ENCODE peak calls at places on chromosomes 2 and 18, in ten cellular contexts. L is astrocyte of the cerebellum, Q is body of pancreas, B is AG04449, S is AG10803, F is glutamatergic neuron, D is A673, P is foreskin fibroblast, A is HCT116, V is lower leg skin. U is an unnamed sample.

GRCh38 chr2:7825591-7826312 is 856.1 kb upstream of the ID2 start:
- DNase-seq in L (peak; percentile 94), Q (peak; percentile 29), B (no peak), S (peak; percentile 50), F (no peak), D (no peak), P (no peak), A (no peak), V (no peak), U (peak; percentile 76)

GRCh38 chr2:238439093-238439849 is 12.5 kb downstream of the ASB1 start:
- DNase-seq in L (peak; percentile 88), Q (no peak), B (no peak), S (peak; percentile 92), F (no peak), D (no peak), P (peak; percentile 89), A (peak; percentile 97), V (no peak), U (peak; percentile 84)

GRCh38 chr2:86039178-86039962 is 66.3 kb downstream of the POLR1A start:
- DNase-seq in L (no peak), Q (no peak), B (no peak), S (no peak), F (no peak), D (no peak), P (no peak), A (no peak), V (no peak), U (no peak)

GRCh38 chr2:71646028-71646427 is 192.7 kb downstream of the DYSF start:
- DNase-seq in L (peak; percentile 45), Q (no peak), B (peak; percentile 26), S (peak; percentile 90), F (no peak), D (no peak), P (peak; percentile 27), A (no peak), V (peak; percentile 63), U (no peak)

GRCh38 chr2:174778479-174778962 is 14.2 kb upstream of the CHRNA1 start:
- DNase-seq in L (peak; percentile 99), Q (peak; percentile 18), B (peak; percentile 90), S (peak; percentile 100), F (no peak), D (no peak), P (peak; percentile 99), A (no peak), V (peak; percentile 54), U (peak; percentile 94)

GRCh38 chr18:6355789-6356589 is 58.7 kb downstream of the L3MBTL4 start:
- DNase-seq in L (no peak), Q (no peak), B (no peak), S (no peak), F (no peak), D (no peak), P (peak; percentile 2), A (no peak), V (no peak), U (no peak)

GRCh38 chr2:95279435-95280035 is 5.3 kb downstream of the PROM2 start:
- DNase-seq in L (no peak), Q (no peak), B (no peak), S (no peak), F (peak; percentile 5), D (no peak), P (no peak), A (no peak), V (no peak), U (no peak)

GRCh38 chr2:54722641-54723299 is 692 bp upstream of the EML6 start:
- DNase-seq in L (no peak), Q (peak; percentile 9), B (no peak), S (peak; percentile 74), F (no peak), D (no peak), P (peak; percentile 83), A (peak; percentile 0), V (no peak), U (peak; percentile 11)

GRCh38 chr18:62751341-62751821 is 36.0 kb downstream of the PHLPP1 start:
- DNase-seq in L (peak; percentile 15), Q (peak; percentile 38), B (no peak), S (peak; percentile 6), F (no peak), D (peak; percentile 84), P (peak; percentile 23), A (no peak), V (no peak), U (peak; percentile 6)

GRCh38 chr2:70655786-70656185 is 102.2 kb upstream of the TGFA start:
- DNase-seq in L (no peak), Q (no peak), B (no peak), S (no peak), F (no peak), D (no peak), P (no peak), A (no peak), V (no peak), U (no peak)

GRCh38 chr18:44309185-44309584 is 371.5 kb upstream of the SETBP1 start:
- DNase-seq in L (peak; percentile 5), Q (no peak), B (peak; percentile 16), S (peak; percentile 55), F (no peak), D (no peak), P (peak; percentile 65), A (no peak), V (no peak), U (no peak)

GRCh38 chr2:128442891-128443302 is 124.2 kb upstream of the HS6ST1 start:
- DNase-seq in L (no peak), Q (peak; percentile 33), B (no peak), S (no peak), F (no peak), D (no peak), P (no peak), A (no peak), V (peak; percentile 20), U (no peak)

GRCh38 chr2:227805578-227805977 is 8.1 kb upstream of the CCL20 start:
- DNase-seq in L (no peak), Q (no peak), B (no peak), S (no peak), F (no peak), D (peak; percentile 23), P (no peak), A (no peak), V (no peak), U (peak; percentile 67)

GRCh38 chr2:172564376-172564775 is 8.5 kb downstream of the PDK1 start:
- DNase-seq in L (no peak), Q (no peak), B (no peak), S (no peak), F (no peak), D (no peak), P (peak; percentile 48), A (no peak), V (no peak), U (no peak)

GRCh38 chr2:17935242-17935885 is 56.9 kb downstream of the KCNS3 start:
- DNase-seq in L (no peak), Q (no peak), B (no peak), S (no peak), F (no peak), D (no peak), P (no peak), A (no peak), V (no peak), U (no peak)

GRCh38 chr2:3689998-3690748 is 13.2 kb upstream of the DCDC2C start:
- DNase-seq in L (no peak), Q (no peak), B (no peak), S (no peak), F (no peak), D (no peak), P (no peak), A (no peak), V (no peak), U (no peak)

GRCh38 chr2:3696542-3696941 is 6.8 kb upstream of the DCDC2C start:
- DNase-seq in L (no peak), Q (no peak), B (no peak), S (no peak), F (no peak), D (no peak), P (no peak), A (no peak), V (no peak), U (no peak)

DNA sequence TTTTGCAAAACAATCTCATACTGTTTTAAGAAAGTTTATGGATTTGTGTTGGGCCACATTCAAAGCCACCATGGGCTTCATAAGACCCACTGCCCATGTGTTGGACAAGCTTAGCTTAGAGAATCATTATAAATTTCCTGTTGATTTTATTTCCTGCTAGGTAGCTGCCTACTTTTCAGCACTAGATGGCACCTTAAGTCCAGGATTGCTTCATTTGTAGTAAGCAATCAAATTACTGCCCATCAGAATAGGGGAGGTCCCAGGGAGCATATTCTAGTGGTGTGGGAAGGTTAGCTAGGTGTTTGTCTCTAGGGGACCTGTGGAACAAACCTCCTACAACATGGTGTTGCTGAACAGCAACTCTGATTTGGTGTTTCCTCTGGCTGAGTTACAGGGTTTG is 11.0 kb upstream of the DCDC2C start:
- DNase-seq in L (no peak), Q (no peak), B (no peak), S (no peak), F (no peak), D (peak; percentile 61), P (peak; percentile 18), A (peak; percentile 51), V (no peak), U (no peak)
- TF ChIP-seq CTCF in L (peak; percentile 44), Q (peak; percentile 7), B (no peak), S (no peak), F (no peak), D (peak; percentile 73), P (peak; percentile 10), A (peak; percentile 73), V (no peak), U (peak; percentile 19)

GRCh38 chr18:75130591-75131274 is 78.2 kb downstream of the PTGR3 start:
- DNase-seq in L (peak; percentile 8), Q (no peak), B (no peak), S (no peak), F (no peak), D (no peak), P (no peak), A (no peak), V (peak; percentile 4), U (no peak)
- TF ChIP-seq CTCF in L (peak; percentile 46), Q (no peak), B (peak; percentile 18), S (peak; percentile 38), F (no peak), D (peak; percentile 25), P (peak; percentile 30), A (no peak), V (no peak), U (no peak)

DNA sequence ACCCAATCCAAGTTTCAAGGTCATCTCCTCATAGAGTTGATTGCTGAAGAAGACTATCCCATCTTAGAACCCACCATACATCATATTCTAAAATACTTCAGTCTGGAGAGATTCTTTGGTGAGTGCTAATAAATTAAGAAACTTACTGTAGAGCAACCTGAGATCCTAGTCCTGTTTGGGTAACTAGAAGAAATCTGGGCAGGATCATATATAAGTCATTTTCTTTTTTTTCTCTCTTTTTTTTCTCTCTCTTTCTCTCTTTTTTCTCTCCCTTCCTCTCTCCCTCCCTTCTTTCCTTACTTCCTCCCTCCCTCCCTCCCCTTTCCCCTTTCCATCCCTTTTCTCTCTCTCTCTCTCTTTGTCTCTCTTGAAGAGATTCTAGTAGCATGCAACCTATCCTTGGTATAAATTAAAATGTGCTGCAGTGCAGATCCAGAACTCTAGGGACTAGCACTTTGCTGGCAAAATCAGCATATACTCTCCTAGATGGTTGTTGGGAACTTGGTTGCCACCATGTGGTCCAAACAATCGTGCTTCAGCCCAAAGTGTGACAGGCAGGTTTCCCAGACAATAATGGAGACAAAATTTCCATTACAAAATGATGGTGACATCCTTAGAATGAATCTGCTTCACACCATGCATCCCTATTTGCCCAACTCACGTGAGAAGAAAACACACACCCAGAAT is 399.4 kb upstream of the CELF4 start:
- DNase-seq in L (no peak), Q (no peak), B (no peak), S (no peak), F (no peak), D (no peak), P (no peak), A (no peak), V (no peak), U (no peak)
- TF ChIP-seq CTCF in L (no peak), Q (no peak), B (no peak), S (no peak), F (no peak), D (no peak), P (no peak), A (no peak), V (no peak), U (no peak)

GRCh38 chr2:219946529-219946928 is 319.1 kb downstream of the SLC4A3 start:
- DNase-seq in L (no peak), Q (no peak), B (no peak), S (no peak), F (no peak), D (no peak), P (no peak), A (no peak), V (no peak), U (no peak)
- TF ChIP-seq CTCF in L (no peak), Q (no peak), B (no peak), S (no peak), F (no peak), D (peak; percentile 23), P (no peak), A (no peak), V (no peak), U (no peak)

U was measured in activated CD8-positive, alpha-beta T cell treated with anti-CD3 and anti-CD28 coated beads for 36 hours.